ENCODE peak calls at places on chromosomes 3 and 15, in seven cellular contexts. K, T, Z, C, L, D and Q are unnamed samples.

GRCh38 chr15:39014682-39015081 is 450.1 kb upstream of the RASGRP1 start:
- DNase-seq in K (no peak), T (no peak), Z (no peak), C (no peak), L (no peak), D (no peak), Q (no peak)

GRCh38 chr15:60758961-60759729 is 280.2 kb upstream of the ICE2 start:
- DNase-seq in K (peak; percentile 99), T (peak; percentile 96), Z (no peak), C (no peak), L (peak; percentile 92), D (no peak), Q (no peak)

GRCh38 chr3:139937674-139938279 is 2.8 kb downstream of the CLSTN2 start:
- DNase-seq in K (peak; percentile 54), T (peak; percentile 47), Z (no peak), C (no peak), L (peak; percentile 58), D (peak; percentile 24), Q (peak; percentile 41)

GRCh38 chr3:104878395-104878794 is 488.3 kb upstream of the ALCAM start:
- DNase-seq in K (peak; percentile 26), T (peak; percentile 24), Z (no peak), C (no peak), L (peak; percentile 92), D (no peak), Q (no peak)

GRCh38 chr15:66827698-66828055 is 125.6 kb downstream of the SMAD6 start:
- DNase-seq in K (no peak), T (no peak), Z (no peak), C (no peak), L (no peak), D (no peak), Q (no peak)

GRCh38 chr3:76097588-76097975 is 312.2 kb upstream of the ZNF717 start:
- DNase-seq in K (no peak), T (no peak), Z (no peak), C (no peak), L (peak; percentile 1), D (no peak), Q (no peak)

GRCh38 chr15:25184356-25185155 is 229.8 kb downstream of the SNRPN start:
- DNase-seq in K (no peak), T (no peak), Z (peak; percentile 10), C (no peak), L (no peak), D (no peak), Q (no peak)

GRCh38 chr3:142359367-142359766 is 88.5 kb downstream of the XRN1 start:
- DNase-seq in K (no peak), T (no peak), Z (no peak), C (no peak), L (no peak), D (no peak), Q (no peak)

GRCh38 chr3:46700772-46701171 is 420 bp upstream of the TMIE start:
- DNase-seq in K (no peak), T (no peak), Z (no peak), C (no peak), L (no peak), D (no peak), Q (no peak)

GRCh38 chr3:45616158-45616557 is 21.6 kb downstream of the LIMD1 start:
- DNase-seq in K (no peak), T (no peak), Z (no peak), C (no peak), L (no peak), D (no peak), Q (no peak)

GRCh38 chr3:189071452-189071851 is 100.3 kb upstream of the TPRG1 start:
- DNase-seq in K (no peak), T (no peak), Z (no peak), C (no peak), L (no peak), D (no peak), Q (peak; percentile 20)

GRCh38 chr15:26564354-26564753 is 208.5 kb downstream of the GABRB3 start:
- DNase-seq in K (no peak), T (no peak), Z (no peak), C (no peak), L (no peak), D (no peak), Q (no peak)

GRCh38 chr3:279325-279724 is 82.8 kb downstream of the CHL1 start:
- DNase-seq in K (no peak), T (no peak), Z (no peak), C (no peak), L (no peak), D (no peak), Q (no peak)

GRCh38 chr3:106333911-106334618 is 465.3 kb upstream of the CBLB start:
- DNase-seq in K (peak; percentile 59), T (peak; percentile 88), Z (no peak), C (no peak), L (peak; percentile 48), D (no peak), Q (peak; percentile 94)

GRCh38 chr3:125431391-125431790 is 56.3 kb upstream of the ZNF148 start:
- DNase-seq in K (peak; percentile 5), T (no peak), Z (no peak), C (no peak), L (peak; percentile 22), D (no peak), Q (peak; percentile 12)

GRCh38 chr15:45009046-45009445 is 13.9 kb upstream of the SORD start:
- DNase-seq in K (no peak), T (no peak), Z (no peak), C (no peak), L (no peak), D (no peak), Q (no peak)

GRCh38 chr3:194989251-194989650 is 281.7 kb downstream of the XXYLT1 start:
- DNase-seq in K (no peak), T (no peak), Z (no peak), C (no peak), L (no peak), D (no peak), Q (peak; percentile 16)

GRCh38 chr15:43266834-43267233 is at the start of gene TGM5:
- DNase-seq in K (no peak), T (no peak), Z (no peak), C (no peak), L (no peak), D (no peak), Q (peak; percentile 39)

GRCh38 chr3:14505001-14505802 is 34.9 kb downstream of the GRIP2 start:
- DNase-seq in K (no peak), T (no peak), Z (no peak), C (no peak), L (no peak), D (no peak), Q (no peak)

GRCh38 chr15:78457101-78457500 is 19.1 kb downstream of the IREB2 start:
- DNase-seq in K (peak; percentile 93), T (peak; percentile 71), Z (no peak), C (no peak), L (peak; percentile 76), D (peak; percentile 21), Q (peak; percentile 84)

GRCh38 chr3:44865272-44866005 is 3.7 kb downstream of the TMEM42 start:
- DNase-seq in K (peak; percentile 37), T (peak; percentile 13), Z (no peak), C (peak; percentile 29), L (no peak), D (no peak), Q (no peak)

GRCh38 chr3:163315786-163316185 is 1762.5 kb downstream of the SI start:
- DNase-seq in K (no peak), T (no peak), Z (no peak), C (no peak), L (no peak), D (no peak), Q (peak; percentile 85)

GRCh38 chr3:16609927-16610580 is 4.8 kb upstream of the DAZL start:
- DNase-seq in K (peak; percentile 79), T (no peak), Z (no peak), C (no peak), L (peak; percentile 73), D (no peak), Q (peak; percentile 62)

GRCh38 chr3:42804831-42805821 is 836 bp upstream of the HIGD1A start:
- DNase-seq in K (no peak), T (peak; percentile 22), Z (peak; percentile 55), C (no peak), L (peak; percentile 10), D (no peak), Q (no peak)

GRCh38 chr3:21979706-21980105 is 228.7 kb upstream of the ZNF385D start:
- DNase-seq in K (peak; percentile 12), T (peak; percentile 78), Z (no peak), C (no peak), L (peak; percentile 5), D (no peak), Q (peak; percentile 90)

GRCh38 chr3:57646723-57647122 is 46.2 kb downstream of the DENND6A start:
- DNase-seq in K (peak; percentile 58), T (peak; percentile 17), Z (no peak), C (no peak), L (peak; percentile 71), D (peak; percentile 3), Q (peak; percentile 49)

GRCh38 chr15:97729270-97729669 is 231.2 kb upstream of the ARRDC4 start:
- DNase-seq in K (no peak), T (no peak), Z (no peak), C (no peak), L (no peak), D (no peak), Q (no peak)

GRCh38 chr15:60400957-60401356 is 3.2 kb upstream of the ANXA2 start:
- DNase-seq in K (no peak), T (no peak), Z (no peak), C (no peak), L (no peak), D (no peak), Q (no peak)

GRCh38 chr15:66838671-66839239 is 136.7 kb downstream of the SMAD6 start:
- DNase-seq in K (peak; percentile 60), T (peak; percentile 54), Z (no peak), C (no peak), L (peak; percentile 71), D (peak; percentile 83), Q (peak; percentile 43)

DNA sequence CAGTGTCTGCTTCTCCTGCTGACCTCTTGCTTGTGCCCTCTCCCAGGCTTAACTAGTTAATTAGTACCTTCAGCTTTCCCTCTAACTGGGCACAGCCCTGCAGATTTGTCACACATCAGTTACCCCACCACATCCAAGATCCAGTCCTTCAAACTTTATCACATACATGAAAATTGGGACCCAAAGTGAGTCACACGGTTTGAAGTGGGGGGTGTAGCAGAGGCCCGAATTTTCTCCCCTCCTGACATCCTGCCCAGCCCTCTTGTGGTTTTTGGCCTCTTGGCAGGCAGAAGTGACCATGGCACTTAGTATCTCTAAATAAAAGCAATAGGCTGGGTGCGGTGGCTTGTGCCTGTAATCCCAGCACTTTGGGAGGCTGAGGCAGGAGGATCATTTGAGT is 3.9 kb downstream of the MAPKAPK3 start:
- DNase-seq in K (peak; percentile 25), T (no peak), Z (no peak), C (no peak), L (no peak), D (no peak), Q (peak; percentile 85)
- H3K4me3 ChIP-seq in K (no peak overlapping the region), T (no peak overlapping the region), Z (no peak overlapping the region), C (no peak overlapping the region), L (no peak overlapping the region), D (no peak overlapping the region), Q (peak overlapping the region; percentile 9)

GRCh38 chr3:36945326-36945980 is 599 bp upstream of the TRANK1 start:
- DNase-seq in K (no peak), T (no peak), Z (no peak), C (peak; percentile 7), L (no peak), D (no peak), Q (no peak)
- H3K4me3 ChIP-seq in K (peak overlapping the region; percentile 63), T (peak overlapping the region; percentile 46), Z (peak overlapping the region; percentile 79), C (peak overlapping the region; percentile 64), L (peak overlapping the region; percentile 64), D (no peak overlapping the region), Q (no peak overlapping the region)

GRCh38 chr15:50135123-50135541 is 16.1 kb upstream of the ATP8B4 start:
- DNase-seq in K (peak; percentile 73), T (no peak), Z (no peak), C (no peak), L (no peak), D (peak; percentile 51), Q (no peak)
- H3K4me3 ChIP-seq in K (no peak overlapping the region), T (no peak overlapping the region), Z (no peak overlapping the region), C (no peak overlapping the region), L (no peak overlapping the region), D (no peak overlapping the region), Q (peak overlapping the region; percentile 19)

GRCh38 chr15:29029651-29030195 is 143.9 kb downstream of the APBA2 start:
- DNase-seq in K (no peak), T (no peak), Z (no peak), C (no peak), L (no peak), D (no peak), Q (no peak)
- H3K4me3 ChIP-seq in K (no peak overlapping the region), T (no peak overlapping the region), Z (no peak overlapping the region), C (no peak overlapping the region), L (no peak overlapping the region), D (no peak overlapping the region), Q (no peak overlapping the region)